ENCODE peak calls at places on chromosomes 13 and 19, in five cellular contexts. One of them, this sample, is unnamed.

GRCh38 chr19:5891938-5892771 is 11.4 kb downstream of the NDUFA11 start:
- DNase-seq in stomach: peak
- DNase-seq in vagina: no peak
- DNase-seq in H1: no peak
- DNase-seq in suprapubic skin: no peak
- DNase-seq in this sample: no peak

GRCh38 chr13:84658881-84659661 is 776.8 kb upstream of the SLITRK1 start:
- DNase-seq in stomach: no peak
- DNase-seq in vagina: no peak
- DNase-seq in H1: no peak
- DNase-seq in suprapubic skin: no peak
- DNase-seq in this sample: no peak

GRCh38 chr19:34503546-34504272 is 22.2 kb downstream of the WTIP start:
- DNase-seq in stomach: peak
- DNase-seq in vagina: peak
- DNase-seq in H1: no peak
- DNase-seq in suprapubic skin: peak
- DNase-seq in this sample: no peak

GRCh38 chr19:16951529-16951928 is 62.7 kb downstream of the F2RL3 start:
- DNase-seq in stomach: no peak
- DNase-seq in vagina: no peak
- DNase-seq in H1: no peak
- DNase-seq in suprapubic skin: no peak
- DNase-seq in this sample: no peak

GRCh38 chr13:86757236-86757978 is 913.8 kb upstream of the SLITRK5 start:
- DNase-seq in stomach: no peak
- DNase-seq in vagina: no peak
- DNase-seq in H1: peak
- DNase-seq in suprapubic skin: no peak
- DNase-seq in this sample: no peak

GRCh38 chr19:17294051-17294891 is 9.0 kb downstream of the ABHD8 start:
- DNase-seq in stomach: no peak
- DNase-seq in vagina: no peak
- DNase-seq in H1: no peak
- DNase-seq in suprapubic skin: no peak
- DNase-seq in this sample: no peak

GRCh38 chr13:110161112-110161897 is 145.7 kb downstream of the COL4A1 start:
- DNase-seq in stomach: no peak
- DNase-seq in vagina: peak
- DNase-seq in H1: no peak
- DNase-seq in suprapubic skin: no peak
- DNase-seq in this sample: peak

GRCh38 chr19:19552811-19553210 is 14.7 kb downstream of the CILP2 start:
- DNase-seq in stomach: peak
- DNase-seq in vagina: no peak
- DNase-seq in H1: no peak
- DNase-seq in suprapubic skin: no peak
- DNase-seq in this sample: no peak

GRCh38 chr19:40415799-40416198 is 2.6 kb upstream of the PRX start:
- DNase-seq in stomach: no peak
- DNase-seq in vagina: no peak
- DNase-seq in H1: no peak
- DNase-seq in suprapubic skin: no peak
- DNase-seq in this sample: no peak

GRCh38 chr13:97341135-97341534 is 92.8 kb upstream of the RAP2A start:
- DNase-seq in stomach: no peak
- DNase-seq in vagina: no peak
- DNase-seq in H1: no peak
- DNase-seq in suprapubic skin: no peak
- DNase-seq in this sample: no peak

GRCh38 chr13:37914781-37915391 is 45.3 kb upstream of the TRPC4 start:
- DNase-seq in stomach: no peak
- DNase-seq in vagina: no peak
- DNase-seq in H1: no peak
- DNase-seq in suprapubic skin: no peak
- DNase-seq in this sample: no peak

GRCh38 chr13:31029129-31029528 is 96.7 kb downstream of the TEX26 start:
- DNase-seq in stomach: no peak
- DNase-seq in vagina: no peak
- DNase-seq in H1: no peak
- DNase-seq in suprapubic skin: no peak
- DNase-seq in this sample: no peak

GRCh38 chr13:73303858-73304257 is 245.1 kb downstream of the KLF5 start:
- DNase-seq in stomach: no peak
- DNase-seq in vagina: no peak
- DNase-seq in H1: peak
- DNase-seq in suprapubic skin: no peak
- DNase-seq in this sample: no peak

GRCh38 chr13:96003304-96003703 is 49.9 kb downstream of the UGGT2 start:
- DNase-seq in stomach: no peak
- DNase-seq in vagina: no peak
- DNase-seq in H1: no peak
- DNase-seq in suprapubic skin: no peak
- DNase-seq in this sample: no peak

GRCh38 chr13:51786425-51787010 is 17.4 kb downstream of the DHRS12 start:
- DNase-seq in stomach: no peak
- DNase-seq in vagina: no peak
- DNase-seq in H1: no peak
- DNase-seq in suprapubic skin: no peak
- DNase-seq in this sample: no peak
- TF ChIP-seq POLR2AphosphoS5 in stomach: no peak
- TF ChIP-seq POLR2AphosphoS5 in vagina: no peak
- TF ChIP-seq POLR2AphosphoS5 in H1: no peak
- TF ChIP-seq POLR2AphosphoS5 in suprapubic skin: no peak
- TF ChIP-seq POLR2AphosphoS5 in this sample: no peak

GRCh38 chr13:64446372-64446771 is 2783.8 kb downstream of the PCDH9 start:
- DNase-seq in stomach: no peak
- DNase-seq in vagina: no peak
- DNase-seq in H1: no peak
- DNase-seq in suprapubic skin: no peak
- DNase-seq in this sample: no peak
- TF ChIP-seq CTCF in stomach: no peak
- TF ChIP-seq CTCF in vagina: no peak
- TF ChIP-seq CTCF in H1: peak
- TF ChIP-seq CTCF in suprapubic skin: no peak
- TF ChIP-seq CTCF in this sample: no peak

DNA sequence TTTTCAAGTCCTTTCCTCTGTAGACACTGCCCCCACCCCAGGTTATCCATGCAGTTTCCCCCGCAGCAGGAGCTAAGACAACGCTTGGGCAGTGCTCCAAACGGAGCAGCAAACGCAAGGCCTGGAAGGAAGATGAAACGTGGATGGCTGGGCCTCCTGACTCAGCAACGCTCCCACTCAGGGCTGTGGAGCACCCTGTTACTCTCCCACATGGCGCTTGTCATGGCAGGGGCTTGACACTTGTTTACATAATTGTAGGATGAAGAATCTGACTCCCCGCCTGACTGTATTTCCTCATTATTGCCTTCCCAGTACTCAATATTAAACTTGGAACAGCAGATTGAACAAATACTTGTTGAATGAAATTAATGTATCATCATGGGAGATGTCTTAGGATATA is 799 bp upstream of the C1QTNF9B start:
- DNase-seq in stomach: no peak
- DNase-seq in vagina: no peak
- DNase-seq in H1: no peak
- DNase-seq in suprapubic skin: no peak
- DNase-seq in this sample: no peak
- TF ChIP-seq POLR2AphosphoS5 in stomach: peak
- TF ChIP-seq POLR2AphosphoS5 in vagina: no peak
- TF ChIP-seq POLR2AphosphoS5 in H1: no peak
- TF ChIP-seq POLR2AphosphoS5 in suprapubic skin: no peak
- TF ChIP-seq POLR2AphosphoS5 in this sample: no peak

DNA sequence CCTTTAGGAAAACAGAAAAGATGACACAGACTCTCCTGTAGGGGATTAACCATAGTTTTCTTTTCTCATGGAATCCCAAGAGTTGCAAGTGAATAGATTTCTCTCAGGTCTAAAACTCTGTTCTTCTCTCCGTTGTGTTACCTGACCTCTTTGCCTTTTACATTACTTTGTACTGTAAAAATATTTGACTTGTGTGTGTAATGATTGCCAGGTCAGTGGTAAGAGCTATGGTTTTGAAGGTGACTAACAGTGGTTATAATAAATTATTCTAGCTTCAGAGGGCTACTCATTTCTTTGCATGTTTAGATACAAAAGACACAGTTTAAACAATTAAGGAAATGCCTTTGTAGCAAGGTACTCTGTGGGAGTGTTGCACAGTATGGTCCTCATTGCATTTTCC is 23.0 kb upstream of the PSG2 start:
- DNase-seq in stomach: no peak
- DNase-seq in vagina: no peak
- DNase-seq in H1: no peak
- DNase-seq in suprapubic skin: no peak
- DNase-seq in this sample: no peak
- TF ChIP-seq CTCF in stomach: no peak
- TF ChIP-seq CTCF in vagina: no peak
- TF ChIP-seq CTCF in H1: no peak
- TF ChIP-seq CTCF in suprapubic skin: no peak
- TF ChIP-seq CTCF in this sample: no peak

GRCh38 chr13:50893211-50893852 is 16.3 kb upstream of the RNASEH2B start:
- DNase-seq in stomach: no peak
- DNase-seq in vagina: no peak
- DNase-seq in H1: no peak
- DNase-seq in suprapubic skin: no peak
- DNase-seq in this sample: peak
- TF ChIP-seq POLR2AphosphoS5 in stomach: no peak
- TF ChIP-seq POLR2AphosphoS5 in vagina: no peak
- TF ChIP-seq POLR2AphosphoS5 in H1: no peak
- TF ChIP-seq POLR2AphosphoS5 in suprapubic skin: no peak
- TF ChIP-seq POLR2AphosphoS5 in this sample: no peak

DNA sequence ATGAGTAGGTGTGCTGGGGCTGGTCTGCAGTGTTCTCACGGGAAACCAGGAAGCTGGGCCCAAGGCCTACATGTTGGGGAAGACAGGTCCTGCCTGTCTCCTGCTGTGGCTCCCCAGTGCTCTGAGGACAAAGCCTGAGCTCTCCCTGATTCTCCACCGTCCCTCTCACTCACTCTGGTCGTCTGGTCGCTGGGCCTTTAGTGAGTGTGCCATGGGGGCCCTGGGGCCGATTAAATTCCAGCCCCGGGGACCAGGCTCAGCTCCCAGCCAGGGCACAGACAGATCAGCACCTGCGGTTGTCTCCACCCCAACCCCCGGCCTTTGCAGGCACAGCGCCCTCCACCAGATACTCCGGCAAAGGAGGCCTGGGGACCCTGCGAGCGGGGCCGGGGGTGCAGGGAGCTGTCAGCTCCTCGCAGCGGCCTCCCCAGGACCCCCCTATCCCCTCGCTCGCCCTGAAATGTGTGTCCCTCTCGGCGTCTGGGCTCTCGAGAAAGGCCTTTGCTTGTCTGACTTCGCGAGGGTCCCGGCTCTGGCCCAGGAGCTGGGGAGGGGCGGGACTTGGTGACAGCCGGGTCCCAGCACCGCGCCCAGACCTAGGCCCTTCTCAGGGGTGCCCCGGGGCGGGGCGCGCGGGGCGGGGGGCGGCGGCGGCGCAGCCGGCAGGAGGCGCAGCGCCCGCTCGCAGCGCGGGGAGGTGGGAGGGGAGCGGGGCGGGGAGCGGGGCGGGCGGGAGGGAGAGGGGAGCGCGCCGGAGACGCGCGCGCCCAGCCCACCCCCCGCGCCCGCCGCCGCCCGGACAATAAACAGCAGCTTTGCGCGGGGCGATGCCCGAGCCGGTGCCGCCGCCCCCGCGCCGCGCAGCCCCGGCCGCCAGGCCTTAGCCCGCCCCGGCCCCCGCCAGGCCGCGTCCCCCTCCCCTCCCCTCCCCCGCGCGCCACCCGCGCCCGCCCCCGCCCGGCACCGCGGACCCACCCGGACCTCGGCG is at the start of gene PALM:
- DNase-seq in stomach: peak
- DNase-seq in vagina: no peak
- DNase-seq in H1: no peak
- DNase-seq in suprapubic skin: no peak
- DNase-seq in this sample: no peak
- TF ChIP-seq CTCF in stomach: no peak
- TF ChIP-seq CTCF in vagina: no peak
- TF ChIP-seq CTCF in H1: no peak
- TF ChIP-seq CTCF in suprapubic skin: peak
- TF ChIP-seq CTCF in this sample: no peak

GRCh38 chr13:100097821-100098220 is 8.9 kb downstream of the PCCA start:
- DNase-seq in stomach: no peak
- DNase-seq in vagina: no peak
- DNase-seq in H1: no peak
- DNase-seq in suprapubic skin: no peak
- DNase-seq in this sample: no peak
- TF ChIP-seq POLR2AphosphoS5 in stomach: no peak
- TF ChIP-seq POLR2AphosphoS5 in vagina: no peak
- TF ChIP-seq POLR2AphosphoS5 in H1: no peak
- TF ChIP-seq POLR2AphosphoS5 in suprapubic skin: no peak
- TF ChIP-seq POLR2AphosphoS5 in this sample: no peak

GRCh38 chr19:41887711-41888382 is 4.9 kb downstream of the ARHGEF1 start:
- DNase-seq in stomach: peak
- DNase-seq in vagina: no peak
- DNase-seq in H1: peak
- DNase-seq in suprapubic skin: no peak
- DNase-seq in this sample: no peak
- TF ChIP-seq CTCF in stomach: no peak
- TF ChIP-seq CTCF in vagina: no peak
- TF ChIP-seq CTCF in H1: no peak
- TF ChIP-seq CTCF in suprapubic skin: no peak
- TF ChIP-seq CTCF in this sample: no peak